ENCODE peak calls at places on chromosome 4, in eight cellular contexts. One of them, this sample, is unnamed.

GRCh38 chr4:107442538-107443083 is 277.4 kb downstream of the PAPSS1 start:
- DNase-seq in esophagus muscularis mucosa: no peak
- DNase-seq in stomach: no peak
- DNase-seq in ovary: no peak
- DNase-seq in tibial nerve: no peak
- DNase-seq in HepG2: no peak
- DNase-seq in A549: no peak
- DNase-seq in suprapubic skin: no peak
- DNase-seq in this sample: no peak

GRCh38 chr4:37157403-37158167 is 87.0 kb upstream of the NWD2 start:
- DNase-seq in esophagus muscularis mucosa: no peak
- DNase-seq in HepG2: no peak
- DNase-seq in A549: no peak
- DNase-seq in suprapubic skin: no peak
- DNase-seq in ovary: no peak
- DNase-seq in tibial nerve: no peak
- DNase-seq in stomach: no peak
- DNase-seq in this sample: no peak

GRCh38 chr4:41881931-41882621 is 53.2 kb upstream of the TMEM33 start:
- DNase-seq in esophagus muscularis mucosa: no peak
- DNase-seq in A549: peak; percentile 28
- DNase-seq in tibial nerve: no peak
- DNase-seq in ovary: no peak
- DNase-seq in HepG2: no peak
- DNase-seq in stomach: no peak
- DNase-seq in suprapubic skin: no peak
- DNase-seq in this sample: no peak

GRCh38 chr4:78032446-78032845 is 24.7 kb upstream of the FRAS1 start:
- DNase-seq in suprapubic skin: no peak
- DNase-seq in HepG2: no peak
- DNase-seq in stomach: no peak
- DNase-seq in esophagus muscularis mucosa: no peak
- DNase-seq in ovary: no peak
- DNase-seq in tibial nerve: no peak
- DNase-seq in A549: no peak
- DNase-seq in this sample: no peak

GRCh38 chr4:76779740-76780459 is 118.0 kb downstream of the SOWAHB start:
- DNase-seq in A549: no peak
- DNase-seq in esophagus muscularis mucosa: no peak
- DNase-seq in tibial nerve: no peak
- DNase-seq in suprapubic skin: no peak
- DNase-seq in HepG2: no peak
- DNase-seq in stomach: no peak
- DNase-seq in ovary: no peak
- DNase-seq in this sample: no peak

GRCh38 chr4:73607375-73608026 is 12.7 kb downstream of the RASSF6 start:
- DNase-seq in tibial nerve: no peak
- DNase-seq in ovary: no peak
- DNase-seq in stomach: no peak
- DNase-seq in esophagus muscularis mucosa: no peak
- DNase-seq in A549: peak; percentile 29
- DNase-seq in HepG2: no peak
- DNase-seq in suprapubic skin: no peak
- DNase-seq in this sample: no peak

GRCh38 chr4:5722328-5722727 is 11.3 kb downstream of the EVC start:
- DNase-seq in ovary: no peak
- DNase-seq in suprapubic skin: no peak
- DNase-seq in stomach: no peak
- DNase-seq in tibial nerve: no peak
- DNase-seq in HepG2: peak; percentile 86
- DNase-seq in A549: peak; percentile 69
- DNase-seq in esophagus muscularis mucosa: no peak
- DNase-seq in this sample: no peak

GRCh38 chr4:87118826-87119225 is 101.6 kb downstream of the KLHL8 start:
- DNase-seq in A549: peak; percentile 21
- DNase-seq in suprapubic skin: no peak
- DNase-seq in esophagus muscularis mucosa: no peak
- DNase-seq in ovary: no peak
- DNase-seq in stomach: no peak
- DNase-seq in HepG2: no peak
- DNase-seq in tibial nerve: no peak
- DNase-seq in this sample: no peak

GRCh38 chr4:184808719-184809062 is 17.1 kb downstream of the ACSL1 start:
- DNase-seq in stomach: no peak
- DNase-seq in HepG2: no peak
- DNase-seq in ovary: no peak
- DNase-seq in esophagus muscularis mucosa: no peak
- DNase-seq in suprapubic skin: no peak
- DNase-seq in A549: no peak
- DNase-seq in tibial nerve: no peak
- DNase-seq in this sample: no peak

GRCh38 chr4:184812181-184812542 is 13.6 kb downstream of the ACSL1 start:
- DNase-seq in suprapubic skin: peak; percentile 13
- DNase-seq in ovary: no peak
- DNase-seq in tibial nerve: no peak
- DNase-seq in A549: no peak
- DNase-seq in esophagus muscularis mucosa: no peak
- DNase-seq in HepG2: no peak
- DNase-seq in stomach: no peak
- DNase-seq in this sample: no peak

GRCh38 chr4:184812651-184813181 is 13.1 kb downstream of the ACSL1 start:
- DNase-seq in HepG2: no peak
- DNase-seq in stomach: no peak
- DNase-seq in A549: peak; percentile 36
- DNase-seq in esophagus muscularis mucosa: no peak
- DNase-seq in ovary: no peak
- DNase-seq in tibial nerve: peak; percentile 57
- DNase-seq in suprapubic skin: peak; percentile 68
- DNase-seq in this sample: no peak

GRCh38 chr4:184810720-184811119 is 15.0 kb downstream of the ACSL1 start:
- DNase-seq in stomach: no peak
- DNase-seq in HepG2: no peak
- DNase-seq in ovary: no peak
- DNase-seq in A549: no peak
- DNase-seq in esophagus muscularis mucosa: no peak
- DNase-seq in suprapubic skin: peak; percentile 61
- DNase-seq in tibial nerve: no peak
- DNase-seq in this sample: no peak

GRCh38 chr4:184811484-184812180 is 14.1 kb downstream of the ACSL1 start:
- DNase-seq in A549: no peak
- DNase-seq in suprapubic skin: peak; percentile 65
- DNase-seq in esophagus muscularis mucosa: no peak
- DNase-seq in tibial nerve: no peak
- DNase-seq in HepG2: no peak
- DNase-seq in stomach: no peak
- DNase-seq in ovary: no peak
- DNase-seq in this sample: no peak
- H3K27ac ChIP-seq in A549: peak overlapping the region; percentile 83
- H3K27ac ChIP-seq in suprapubic skin: peak overlapping the region; percentile 70
- H3K27ac ChIP-seq in esophagus muscularis mucosa: no peak overlapping the region
- H3K27ac ChIP-seq in tibial nerve: peak overlapping the region; percentile 78
- H3K27ac ChIP-seq in HepG2: no peak overlapping the region
- H3K27ac ChIP-seq in stomach: peak overlapping the region; percentile 76
- H3K27ac ChIP-seq in ovary: no peak overlapping the region
- H3K27ac ChIP-seq in this sample: no peak overlapping the region

GRCh38 chr4:140367738-140368137 is 5.7 kb upstream of the SCOC start:
- DNase-seq in suprapubic skin: no peak
- DNase-seq in tibial nerve: no peak
- DNase-seq in A549: no peak
- DNase-seq in HepG2: no peak
- DNase-seq in ovary: no peak
- DNase-seq in esophagus muscularis mucosa: no peak
- DNase-seq in stomach: no peak
- DNase-seq in this sample: no peak

GRCh38 chr4:140374130-140374477 is 658 bp downstream of the SCOC start:
- DNase-seq in A549: no peak
- DNase-seq in tibial nerve: no peak
- DNase-seq in stomach: no peak
- DNase-seq in HepG2: peak; percentile 32
- DNase-seq in ovary: no peak
- DNase-seq in suprapubic skin: no peak
- DNase-seq in esophagus muscularis mucosa: no peak
- DNase-seq in this sample: no peak

GRCh38 chr4:140368686-140369085 is 4.8 kb upstream of the SCOC start:
- DNase-seq in HepG2: no peak
- DNase-seq in tibial nerve: no peak
- DNase-seq in esophagus muscularis mucosa: no peak
- DNase-seq in suprapubic skin: no peak
- DNase-seq in stomach: no peak
- DNase-seq in A549: no peak
- DNase-seq in ovary: no peak
- DNase-seq in this sample: no peak

GRCh38 chr4:140372607-140373327 is 679 bp upstream of the SCOC start:
- DNase-seq in A549: peak; percentile 16
- DNase-seq in ovary: no peak
- DNase-seq in suprapubic skin: no peak
- DNase-seq in HepG2: peak; percentile 16
- DNase-seq in esophagus muscularis mucosa: no peak
- DNase-seq in stomach: no peak
- DNase-seq in tibial nerve: no peak
- DNase-seq in this sample: peak; percentile 22

DNA sequence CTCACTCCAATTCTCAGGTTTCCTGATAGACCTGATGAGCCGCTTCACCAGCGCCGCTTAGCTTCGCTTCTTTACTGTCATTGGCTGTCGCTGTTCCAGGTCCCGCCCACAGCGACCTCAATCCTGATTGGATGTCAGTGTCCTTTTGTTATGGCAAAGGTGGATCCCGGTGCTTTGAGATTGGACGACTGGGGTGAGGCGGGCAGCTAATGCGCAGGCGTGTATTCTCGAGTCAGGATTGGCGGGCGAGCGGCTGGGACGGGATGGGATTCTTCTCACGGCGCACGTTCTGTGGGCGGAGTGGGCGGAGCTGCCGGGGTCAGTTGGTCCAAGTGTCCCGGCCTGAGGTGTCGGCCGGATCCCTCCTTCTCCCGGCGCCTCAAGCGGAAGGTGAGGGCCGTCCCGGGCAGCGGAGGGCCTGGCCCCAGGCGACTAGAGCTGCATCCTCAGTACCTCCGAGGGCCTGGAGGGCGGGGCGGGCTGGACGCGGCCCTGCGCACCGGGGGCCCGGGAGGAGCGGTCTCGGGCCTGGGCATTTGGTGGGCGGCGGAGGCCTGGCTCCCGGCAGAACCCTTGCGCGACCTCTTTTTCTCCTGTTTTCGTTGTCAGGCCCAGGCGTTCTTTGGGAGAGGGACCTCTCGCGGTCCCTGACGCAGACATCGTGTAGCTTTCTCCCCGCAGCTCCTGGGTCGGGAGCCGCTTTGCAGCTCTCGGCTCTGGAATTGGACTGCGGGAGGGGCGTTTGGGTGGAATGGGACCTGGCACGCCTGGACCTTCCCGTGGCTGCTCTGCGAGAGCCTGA is at the start of gene SCOC:
- DNase-seq in HepG2: peak; percentile 99
- DNase-seq in suprapubic skin: peak; percentile 100
- DNase-seq in stomach: peak; percentile 99
- DNase-seq in ovary: peak; percentile 98
- DNase-seq in esophagus muscularis mucosa: peak; percentile 100
- DNase-seq in tibial nerve: peak; percentile 100
- DNase-seq in A549: peak; percentile 98
- DNase-seq in this sample: peak; percentile 99
- TF ChIP-seq POLR2A in HepG2: peak; percentile 82
- TF ChIP-seq POLR2A in suprapubic skin: no peak
- TF ChIP-seq POLR2A in stomach: no peak
- TF ChIP-seq POLR2A in ovary: peak; percentile 57
- TF ChIP-seq POLR2A in esophagus muscularis mucosa: no peak
- TF ChIP-seq POLR2A in tibial nerve: peak; percentile 29
- TF ChIP-seq POLR2A in A549: peak; percentile 41
- TF ChIP-seq POLR2A in this sample: peak; percentile 72

GRCh38 chr4:110865611-110866254 is 242.9 kb upstream of the PITX2 start:
- DNase-seq in A549: no peak
- DNase-seq in suprapubic skin: no peak
- DNase-seq in ovary: no peak
- DNase-seq in HepG2: no peak
- DNase-seq in tibial nerve: no peak
- DNase-seq in esophagus muscularis mucosa: no peak
- DNase-seq in stomach: no peak
- DNase-seq in this sample: no peak

GRCh38 chr4:110867251-110867960 is 244.5 kb upstream of the PITX2 start:
- DNase-seq in stomach: no peak
- DNase-seq in suprapubic skin: no peak
- DNase-seq in ovary: no peak
- DNase-seq in tibial nerve: no peak
- DNase-seq in A549: no peak
- DNase-seq in HepG2: no peak
- DNase-seq in esophagus muscularis mucosa: no peak
- DNase-seq in this sample: no peak

GRCh38 chr4:110867981-110868380 is 245.1 kb upstream of the PITX2 start:
- DNase-seq in A549: no peak
- DNase-seq in esophagus muscularis mucosa: no peak
- DNase-seq in ovary: no peak
- DNase-seq in stomach: no peak
- DNase-seq in tibial nerve: no peak
- DNase-seq in suprapubic skin: no peak
- DNase-seq in HepG2: no peak
- DNase-seq in this sample: no peak

GRCh38 chr4:110869862-110870577 is 247.1 kb upstream of the PITX2 start:
- DNase-seq in stomach: no peak
- DNase-seq in A549: peak; percentile 1
- DNase-seq in esophagus muscularis mucosa: no peak
- DNase-seq in tibial nerve: no peak
- DNase-seq in HepG2: no peak
- DNase-seq in suprapubic skin: no peak
- DNase-seq in ovary: no peak
- DNase-seq in this sample: no peak

DNA sequence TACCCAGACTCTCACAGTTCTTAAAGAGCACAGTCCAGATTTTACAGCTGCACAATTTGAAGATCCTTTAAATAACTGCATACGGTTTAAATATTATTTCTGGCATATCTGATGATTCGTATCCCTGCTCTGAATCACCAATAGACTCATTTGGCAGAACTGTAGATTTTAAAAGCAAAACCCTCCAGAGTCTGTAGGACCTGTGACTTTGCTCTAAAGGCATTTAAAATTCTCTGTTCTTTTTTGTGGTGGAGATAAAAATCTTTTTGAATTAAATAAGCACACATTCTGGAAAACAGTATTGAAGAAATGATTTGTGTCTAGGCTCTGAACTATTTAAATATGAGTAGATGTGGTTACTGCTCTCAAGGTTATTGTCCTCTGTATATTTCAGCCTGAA is 246.2 kb upstream of the PITX2 start:
- DNase-seq in esophagus muscularis mucosa: no peak
- DNase-seq in HepG2: no peak
- DNase-seq in ovary: no peak
- DNase-seq in tibial nerve: no peak
- DNase-seq in A549: no peak
- DNase-seq in stomach: no peak
- DNase-seq in suprapubic skin: no peak
- DNase-seq in this sample: no peak
- TF ChIP-seq EP300 in esophagus muscularis mucosa: no peak
- TF ChIP-seq EP300 in HepG2: no peak
- TF ChIP-seq EP300 in ovary: no peak
- TF ChIP-seq EP300 in tibial nerve: no peak
- TF ChIP-seq EP300 in A549: no peak
- TF ChIP-seq EP300 in stomach: no peak
- TF ChIP-seq EP300 in suprapubic skin: no peak
- TF ChIP-seq EP300 in this sample: no peak

GRCh38 chr4:6829077-6829476 is 46.5 kb downstream of the KIAA0232 start:
- DNase-seq in A549: no peak
- DNase-seq in stomach: no peak
- DNase-seq in tibial nerve: no peak
- DNase-seq in esophagus muscularis mucosa: no peak
- DNase-seq in HepG2: no peak
- DNase-seq in ovary: no peak
- DNase-seq in suprapubic skin: no peak
- DNase-seq in this sample: no peak

GRCh38 chr4:6824772-6825402 is 42.4 kb downstream of the KIAA0232 start:
- DNase-seq in tibial nerve: no peak
- DNase-seq in stomach: no peak
- DNase-seq in ovary: no peak
- DNase-seq in HepG2: no peak
- DNase-seq in esophagus muscularis mucosa: no peak
- DNase-seq in A549: no peak
- DNase-seq in suprapubic skin: no peak
- DNase-seq in this sample: no peak

GRCh38 chr4:6826781-6827508 is 44.4 kb downstream of the KIAA0232 start:
- DNase-seq in stomach: no peak
- DNase-seq in tibial nerve: no peak
- DNase-seq in ovary: no peak
- DNase-seq in A549: no peak
- DNase-seq in suprapubic skin: no peak
- DNase-seq in esophagus muscularis mucosa: no peak
- DNase-seq in HepG2: no peak
- DNase-seq in this sample: no peak

GRCh38 chr4:6824071-6824470 is 41.5 kb downstream of the KIAA0232 start:
- DNase-seq in HepG2: no peak
- DNase-seq in ovary: no peak
- DNase-seq in A549: no peak
- DNase-seq in tibial nerve: no peak
- DNase-seq in suprapubic skin: no peak
- DNase-seq in esophagus muscularis mucosa: no peak
- DNase-seq in stomach: no peak
- DNase-seq in this sample: no peak

DNA sequence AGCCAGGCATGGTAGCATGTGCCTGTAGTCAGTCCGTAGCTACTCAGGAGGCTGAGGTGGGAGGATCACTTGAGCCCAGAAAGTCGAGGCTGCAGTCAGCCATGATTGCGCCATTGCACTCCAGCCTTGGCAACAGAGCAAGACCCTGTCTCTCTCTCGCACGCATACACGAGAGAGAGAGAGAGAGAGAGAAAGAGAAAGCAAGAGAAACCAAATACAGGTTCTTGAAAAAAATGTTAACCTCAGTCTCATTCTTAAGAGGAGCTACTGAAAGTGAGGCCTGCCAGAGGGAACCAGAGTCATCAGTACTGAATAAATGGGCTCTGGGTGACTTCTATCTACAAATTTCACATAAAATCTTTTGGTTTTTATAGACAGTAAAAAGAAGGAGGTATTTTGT is 42.9 kb downstream of the KIAA0232 start:
- DNase-seq in suprapubic skin: no peak
- DNase-seq in ovary: no peak
- DNase-seq in esophagus muscularis mucosa: no peak
- DNase-seq in stomach: no peak
- DNase-seq in A549: no peak
- DNase-seq in tibial nerve: no peak
- DNase-seq in HepG2: no peak
- DNase-seq in this sample: no peak
- H3K27ac ChIP-seq in suprapubic skin: no peak overlapping the region
- H3K27ac ChIP-seq in ovary: no peak overlapping the region
- H3K27ac ChIP-seq in esophagus muscularis mucosa: no peak overlapping the region
- H3K27ac ChIP-seq in stomach: no peak overlapping the region
- H3K27ac ChIP-seq in A549: no peak overlapping the region
- H3K27ac ChIP-seq in tibial nerve: no peak overlapping the region
- H3K27ac ChIP-seq in HepG2: no peak overlapping the region
- H3K27ac ChIP-seq in this sample: no peak overlapping the region